ENCODE peak calls at places on chromosomes 13 and 19, in nine cellular contexts. E, F, V, X, I, U, A, P and J are unnamed samples.

GRCh38 chr13:44857061-44857460 is 132.2 kb downstream of the NUFIP1 start:
- DNase-seq in U (no peak), F (no peak), E (no peak), X (no peak), A (no peak), I (no peak), P (no peak), V (no peak), J (no peak)

GRCh38 chr13:23871616-23872220 is 17.5 kb downstream of the MIPEP start:
- DNase-seq in A (no peak), F (no peak), U (no peak), P (no peak), I (no peak), V (peak), X (no peak), E (no peak), J (no peak)

GRCh38 chr19:35742121-35742724 is at the start of gene IGFLR1:
- DNase-seq in I (no peak), U (peak), V (no peak), E (no peak), P (no peak), F (peak), X (peak), A (peak), J (no peak)

GRCh38 chr19:41641879-41642485 is 15.1 kb upstream of the CEACAM4 start:
- DNase-seq in X (peak), A (peak), U (peak), F (peak), P (peak), V (peak), I (peak), E (no peak), J (peak)

GRCh38 chr13:31115616-31116015 is 46.1 kb downstream of the HSPH1 start:
- DNase-seq in X (no peak), U (no peak), I (no peak), V (no peak), E (no peak), A (no peak), F (no peak), P (no peak), J (no peak)

GRCh38 chr19:13162749-13163608 is 12.8 kb downstream of the IER2 start:
- DNase-seq in V (peak), F (peak), X (peak), P (peak), E (peak), A (peak), I (peak), U (peak), J (peak)

GRCh38 chr13:24087611-24088235 is 72.8 kb upstream of the SPATA13 start:
- DNase-seq in A (no peak), P (no peak), X (no peak), V (no peak), I (no peak), F (no peak), E (peak), U (no peak), J (no peak)

GRCh38 chr13:97338571-97338970 is 95.4 kb upstream of the RAP2A start:
- DNase-seq in X (no peak), V (no peak), F (no peak), P (no peak), E (no peak), I (no peak), A (no peak), U (no peak), J (no peak)

GRCh38 chr13:113358653-113359052 is 5.3 kb downstream of the GRTP1 start:
- DNase-seq in F (no peak), V (no peak), P (no peak), I (no peak), A (no peak), U (no peak), X (no peak), E (no peak), J (no peak)

GRCh38 chr19:41637484-41637883 is 10.6 kb upstream of the CEACAM4 start:
- DNase-seq in P (no peak), U (no peak), X (no peak), V (no peak), F (no peak), I (no peak), E (no peak), A (no peak), J (no peak)

GRCh38 chr19:50551713-50552187 is 16.5 kb downstream of the LRRC4B start:
- DNase-seq in F (no peak), E (no peak), A (no peak), I (no peak), U (peak), V (no peak), P (no peak), X (no peak), J (no peak)

GRCh38 chr13:51981355-51981754 is 29.9 kb downstream of the ATP7B start:
- DNase-seq in E (no peak), V (no peak), U (no peak), P (no peak), I (no peak), X (no peak), F (no peak), A (no peak), J (no peak)

GRCh38 chr19:13669780-13670355 is 94.5 kb upstream of the MRI1 start:
- DNase-seq in F (no peak), I (no peak), U (no peak), V (no peak), E (no peak), P (no peak), X (no peak), A (no peak), J (no peak)

GRCh38 chr19:10979950-10980349 is 19.1 kb downstream of the SMARCA4 start:
- DNase-seq in P (no peak), V (peak), E (peak), F (no peak), A (no peak), U (peak), X (no peak), I (no peak), J (no peak)

GRCh38 chr13:29294869-29295268 is 300.6 kb downstream of the SLC7A1 start:
- DNase-seq in X (no peak), I (no peak), U (no peak), V (no peak), F (no peak), P (no peak), E (peak), A (no peak), J (no peak)

GRCh38 chr19:403221-404036 is 5.5 kb downstream of the C2CD4C start:
- DNase-seq in A (no peak), X (no peak), U (no peak), I (no peak), F (no peak), E (peak), V (no peak), P (no peak), J (no peak)

GRCh38 chr13:49113526-49114286 is 106.4 kb upstream of the MLNR start:
- DNase-seq in P (no peak), F (no peak), V (peak), X (no peak), E (no peak), A (no peak), I (no peak), U (no peak), J (no peak)